ENCODE peak calls at places on chromosome 6, in nine cellular contexts. One of them, this sample, is unnamed.

GRCh38 chr6:55776131-55776530 is 99.3 kb downstream of the BMP5 start:
- DNase-seq in mucosa of descending colon: no peak
- DNase-seq in epithelial cell of esophagus: no peak
- DNase-seq in cardiac fibroblast: no peak
- DNase-seq in AG04449: no peak
- DNase-seq in endothelial cell of umbilical vein: no peak
- DNase-seq in BJ: no peak
- DNase-seq in BE2C: no peak
- DNase-seq in AG10803: no peak
- DNase-seq in this sample: no peak

GRCh38 chr6:135858941-135859340 is 7.4 kb downstream of the PDE7B start:
- DNase-seq in mucosa of descending colon: no peak
- DNase-seq in epithelial cell of esophagus: no peak
- DNase-seq in cardiac fibroblast: no peak
- DNase-seq in AG04449: no peak
- DNase-seq in endothelial cell of umbilical vein: no peak
- DNase-seq in BJ: no peak
- DNase-seq in BE2C: no peak
- DNase-seq in AG10803: no peak
- DNase-seq in this sample: no peak

GRCh38 chr6:140271759-140272377 is 897.4 kb upstream of the CITED2 start:
- DNase-seq in mucosa of descending colon: no peak
- DNase-seq in epithelial cell of esophagus: no peak
- DNase-seq in cardiac fibroblast: no peak
- DNase-seq in AG04449: no peak
- DNase-seq in endothelial cell of umbilical vein: peak
- DNase-seq in BJ: no peak
- DNase-seq in BE2C: no peak
- DNase-seq in AG10803: no peak
- DNase-seq in this sample: no peak

GRCh38 chr6:89987140-89987539 is 92.9 kb downstream of the GJA10 start:
- DNase-seq in mucosa of descending colon: no peak
- DNase-seq in epithelial cell of esophagus: no peak
- DNase-seq in cardiac fibroblast: no peak
- DNase-seq in AG04449: no peak
- DNase-seq in endothelial cell of umbilical vein: no peak
- DNase-seq in BJ: no peak
- DNase-seq in BE2C: no peak
- DNase-seq in AG10803: no peak
- DNase-seq in this sample: no peak

GRCh38 chr6:57173056-57173885 is 1.1 kb downstream of the BAG2 start:
- DNase-seq in mucosa of descending colon: peak
- DNase-seq in epithelial cell of esophagus: peak
- DNase-seq in cardiac fibroblast: peak
- DNase-seq in AG04449: no peak
- DNase-seq in endothelial cell of umbilical vein: no peak
- DNase-seq in BJ: no peak
- DNase-seq in BE2C: no peak
- DNase-seq in AG10803: no peak
- DNase-seq in this sample: peak

GRCh38 chr6:22766979-22767378 is 197.6 kb downstream of the HDGFL1 start:
- DNase-seq in mucosa of descending colon: no peak
- DNase-seq in epithelial cell of esophagus: peak
- DNase-seq in cardiac fibroblast: no peak
- DNase-seq in AG04449: no peak
- DNase-seq in endothelial cell of umbilical vein: no peak
- DNase-seq in BJ: no peak
- DNase-seq in BE2C: no peak
- DNase-seq in AG10803: no peak
- DNase-seq in this sample: peak

GRCh38 chr6:3794092-3794491 is 42.6 kb upstream of the PXDC1 start:
- DNase-seq in mucosa of descending colon: no peak
- DNase-seq in epithelial cell of esophagus: no peak
- DNase-seq in cardiac fibroblast: no peak
- DNase-seq in AG04449: no peak
- DNase-seq in endothelial cell of umbilical vein: no peak
- DNase-seq in BJ: no peak
- DNase-seq in BE2C: no peak
- DNase-seq in AG10803: no peak
- DNase-seq in this sample: no peak

GRCh38 chr6:124999105-124999764 is 37.0 kb downstream of the RNF217 start:
- DNase-seq in mucosa of descending colon: peak
- DNase-seq in epithelial cell of esophagus: peak
- DNase-seq in cardiac fibroblast: no peak
- DNase-seq in AG04449: no peak
- DNase-seq in endothelial cell of umbilical vein: no peak
- DNase-seq in BJ: no peak
- DNase-seq in BE2C: no peak
- DNase-seq in AG10803: no peak
- DNase-seq in this sample: no peak

GRCh38 chr6:124867126-124867525 is 95.1 kb upstream of the RNF217 start:
- DNase-seq in mucosa of descending colon: no peak
- DNase-seq in epithelial cell of esophagus: no peak
- DNase-seq in cardiac fibroblast: no peak
- DNase-seq in AG04449: no peak
- DNase-seq in endothelial cell of umbilical vein: no peak
- DNase-seq in BJ: no peak
- DNase-seq in BE2C: no peak
- DNase-seq in AG10803: no peak
- DNase-seq in this sample: no peak

GRCh38 chr6:39446909-39447308 is 124.4 kb upstream of the KCNK16 start:
- DNase-seq in mucosa of descending colon: no peak
- DNase-seq in epithelial cell of esophagus: no peak
- DNase-seq in cardiac fibroblast: no peak
- DNase-seq in AG04449: no peak
- DNase-seq in endothelial cell of umbilical vein: no peak
- DNase-seq in BJ: no peak
- DNase-seq in BE2C: no peak
- DNase-seq in AG10803: no peak
- DNase-seq in this sample: no peak

GRCh38 chr6:42627674-42628073 is 63.8 kb downstream of the UBR2 start:
- DNase-seq in mucosa of descending colon: no peak
- DNase-seq in epithelial cell of esophagus: no peak
- DNase-seq in cardiac fibroblast: peak
- DNase-seq in AG04449: no peak
- DNase-seq in endothelial cell of umbilical vein: no peak
- DNase-seq in BJ: no peak
- DNase-seq in BE2C: no peak
- DNase-seq in AG10803: peak
- DNase-seq in this sample: no peak

GRCh38 chr6:36444470-36444869 is 1.7 kb downstream of the KCTD20 start:
- DNase-seq in mucosa of descending colon: no peak
- DNase-seq in epithelial cell of esophagus: peak
- DNase-seq in cardiac fibroblast: peak
- DNase-seq in AG04449: no peak
- DNase-seq in endothelial cell of umbilical vein: peak
- DNase-seq in BJ: no peak
- DNase-seq in BE2C: no peak
- DNase-seq in AG10803: peak
- DNase-seq in this sample: no peak

GRCh38 chr6:128024976-128025375 is 124.1 kb upstream of the THEMIS start:
- DNase-seq in mucosa of descending colon: no peak
- DNase-seq in epithelial cell of esophagus: no peak
- DNase-seq in cardiac fibroblast: no peak
- DNase-seq in AG04449: no peak
- DNase-seq in endothelial cell of umbilical vein: no peak
- DNase-seq in BJ: no peak
- DNase-seq in BE2C: no peak
- DNase-seq in AG10803: peak
- DNase-seq in this sample: no peak

GRCh38 chr6:30006170-30007131 is 54.6 kb upstream of the POLR1H start:
- DNase-seq in mucosa of descending colon: peak
- DNase-seq in epithelial cell of esophagus: no peak
- DNase-seq in cardiac fibroblast: no peak
- DNase-seq in AG04449: no peak
- DNase-seq in endothelial cell of umbilical vein: no peak
- DNase-seq in BJ: no peak
- DNase-seq in BE2C: no peak
- DNase-seq in AG10803: peak
- DNase-seq in this sample: no peak
- H3K4me3 ChIP-seq in mucosa of descending colon: peak
- H3K4me3 ChIP-seq in epithelial cell of esophagus: peak
- H3K4me3 ChIP-seq in cardiac fibroblast: peak
- H3K4me3 ChIP-seq in AG04449: peak
- H3K4me3 ChIP-seq in endothelial cell of umbilical vein: no peak
- H3K4me3 ChIP-seq in BJ: peak
- H3K4me3 ChIP-seq in BE2C: no peak
- H3K4me3 ChIP-seq in AG10803: peak
- H3K4me3 ChIP-seq in this sample: peak

DNA sequence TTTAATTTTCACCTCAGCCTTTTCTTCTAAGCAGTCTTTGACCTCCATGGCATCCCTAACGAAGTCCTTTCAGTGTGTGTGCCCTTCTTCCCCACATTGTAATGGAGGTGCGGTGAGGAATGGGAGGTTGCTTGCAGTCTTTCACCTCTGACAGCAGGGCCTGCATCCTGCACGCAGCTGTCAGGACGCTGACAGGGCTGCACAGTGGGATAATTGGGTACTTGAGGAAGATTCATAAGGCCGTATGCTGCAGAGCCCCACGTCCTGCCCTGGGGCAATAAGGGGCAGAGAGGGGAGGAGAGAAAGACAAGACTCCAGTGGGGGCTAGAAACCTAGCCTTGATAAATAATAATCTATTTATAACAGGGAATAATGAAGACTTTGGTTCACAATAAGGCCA is 184.7 kb downstream of the SAMD5 start:
- DNase-seq in mucosa of descending colon: no peak
- DNase-seq in epithelial cell of esophagus: no peak
- DNase-seq in cardiac fibroblast: no peak
- DNase-seq in AG04449: no peak
- DNase-seq in endothelial cell of umbilical vein: no peak
- DNase-seq in BJ: no peak
- DNase-seq in BE2C: no peak
- DNase-seq in AG10803: no peak
- DNase-seq in this sample: no peak
- TF ChIP-seq CTCF in mucosa of descending colon: no peak
- TF ChIP-seq CTCF in epithelial cell of esophagus: no peak
- TF ChIP-seq CTCF in cardiac fibroblast: no peak
- TF ChIP-seq CTCF in AG04449: no peak
- TF ChIP-seq CTCF in endothelial cell of umbilical vein: no peak
- TF ChIP-seq CTCF in BJ: no peak
- TF ChIP-seq CTCF in BE2C: no peak
- TF ChIP-seq CTCF in AG10803: no peak
- TF ChIP-seq CTCF in this sample: no peak

GRCh38 chr6:50823130-50823920 is 4.7 kb downstream of the TFAP2B start:
- DNase-seq in mucosa of descending colon: no peak
- DNase-seq in epithelial cell of esophagus: no peak
- DNase-seq in cardiac fibroblast: no peak
- DNase-seq in AG04449: no peak
- DNase-seq in endothelial cell of umbilical vein: no peak
- DNase-seq in BJ: no peak
- DNase-seq in BE2C: peak
- DNase-seq in AG10803: no peak
- DNase-seq in this sample: no peak

GRCh38 chr6:50820590-50821234 is 2.0 kb downstream of the TFAP2B start:
- DNase-seq in mucosa of descending colon: no peak
- DNase-seq in epithelial cell of esophagus: no peak
- DNase-seq in cardiac fibroblast: no peak
- DNase-seq in AG04449: no peak
- DNase-seq in endothelial cell of umbilical vein: no peak
- DNase-seq in BJ: no peak
- DNase-seq in BE2C: no peak
- DNase-seq in AG10803: no peak
- DNase-seq in this sample: no peak

GRCh38 chr6:50822078-50822476 is 3.4 kb downstream of the TFAP2B start:
- DNase-seq in mucosa of descending colon: no peak
- DNase-seq in epithelial cell of esophagus: peak
- DNase-seq in cardiac fibroblast: no peak
- DNase-seq in AG04449: no peak
- DNase-seq in endothelial cell of umbilical vein: no peak
- DNase-seq in BJ: no peak
- DNase-seq in BE2C: peak
- DNase-seq in AG10803: no peak
- DNase-seq in this sample: no peak

GRCh38 chr6:50819906-50820589 is 1.4 kb downstream of the TFAP2B start:
- DNase-seq in mucosa of descending colon: no peak
- DNase-seq in epithelial cell of esophagus: no peak
- DNase-seq in cardiac fibroblast: no peak
- DNase-seq in AG04449: no peak
- DNase-seq in endothelial cell of umbilical vein: no peak
- DNase-seq in BJ: no peak
- DNase-seq in BE2C: peak
- DNase-seq in AG10803: no peak
- DNase-seq in this sample: no peak

DNA sequence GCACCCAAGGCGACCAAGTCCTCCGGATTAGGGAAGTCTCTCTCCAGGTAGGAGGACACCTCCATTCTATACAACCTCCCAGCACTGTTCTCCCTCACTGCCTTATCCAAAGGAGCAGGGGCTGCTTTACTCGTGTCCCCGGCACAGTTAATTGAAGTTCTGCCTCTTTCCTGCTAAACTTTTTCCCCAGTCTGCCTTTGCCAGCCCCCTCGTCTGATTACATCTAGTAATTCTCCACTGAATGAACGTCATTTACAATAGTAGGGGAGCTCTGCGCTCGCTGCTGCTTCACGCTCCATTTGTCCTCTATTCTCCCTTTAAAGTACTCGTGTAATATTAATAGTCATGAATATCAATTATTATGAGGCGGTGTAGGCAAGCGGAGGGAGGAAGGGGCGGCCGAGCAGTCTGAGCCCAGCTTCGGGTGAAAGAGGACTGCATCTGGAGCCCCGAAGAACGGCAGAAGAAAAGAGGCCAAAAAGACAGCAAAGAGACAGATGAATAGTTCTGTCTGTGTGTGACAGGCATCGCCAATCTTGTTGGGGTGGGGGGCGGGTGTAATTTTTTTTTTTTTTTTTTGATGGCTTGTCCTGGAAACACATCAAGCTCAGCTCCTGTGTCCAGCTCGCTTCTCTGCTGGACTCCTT is 2.9 kb downstream of the TFAP2B start:
- DNase-seq in mucosa of descending colon: no peak
- DNase-seq in epithelial cell of esophagus: no peak
- DNase-seq in cardiac fibroblast: no peak
- DNase-seq in AG04449: no peak
- DNase-seq in endothelial cell of umbilical vein: no peak
- DNase-seq in BJ: no peak
- DNase-seq in BE2C: peak
- DNase-seq in AG10803: no peak
- DNase-seq in this sample: no peak
- H3K4me3 ChIP-seq in mucosa of descending colon: no peak
- H3K4me3 ChIP-seq in epithelial cell of esophagus: no peak
- H3K4me3 ChIP-seq in cardiac fibroblast: no peak
- H3K4me3 ChIP-seq in AG04449: no peak
- H3K4me3 ChIP-seq in endothelial cell of umbilical vein: no peak
- H3K4me3 ChIP-seq in BJ: no peak
- H3K4me3 ChIP-seq in BE2C: peak
- H3K4me3 ChIP-seq in AG10803: no peak
- H3K4me3 ChIP-seq in this sample: peak

DNA sequence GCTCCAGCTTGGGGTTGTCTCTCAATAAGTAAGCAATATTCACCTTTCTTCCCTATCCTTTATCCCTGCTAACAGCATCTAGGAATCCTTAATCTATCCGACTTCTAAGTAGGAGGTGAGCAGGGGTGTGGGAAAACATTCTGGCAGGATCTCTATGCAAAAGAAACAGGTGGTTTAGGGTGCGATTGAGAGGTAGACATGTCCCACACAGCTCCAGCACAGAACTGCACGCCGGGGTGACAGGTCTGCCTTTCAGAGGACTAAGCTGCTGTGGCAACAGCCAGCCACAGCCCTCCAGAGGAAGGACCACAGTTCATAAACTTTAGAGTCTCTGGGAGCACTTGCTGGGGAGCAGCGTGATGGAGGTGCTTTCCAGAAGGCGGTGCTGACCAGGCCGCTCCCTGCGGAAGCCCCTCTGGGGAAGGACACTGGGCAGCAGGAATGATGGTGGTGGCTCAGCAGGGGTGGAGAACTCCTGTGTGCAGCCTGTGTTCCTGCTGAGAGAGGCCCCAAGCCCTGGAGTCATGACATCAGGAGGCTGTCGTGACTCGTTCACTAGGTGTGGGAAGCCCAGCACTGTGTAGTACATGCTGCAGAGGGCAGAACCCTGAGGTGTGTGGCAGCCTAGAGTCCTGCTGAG is 509.6 kb downstream of the PRKN start:
- DNase-seq in mucosa of descending colon: no peak
- DNase-seq in epithelial cell of esophagus: no peak
- DNase-seq in cardiac fibroblast: no peak
- DNase-seq in AG04449: no peak
- DNase-seq in endothelial cell of umbilical vein: no peak
- DNase-seq in BJ: no peak
- DNase-seq in BE2C: no peak
- DNase-seq in AG10803: no peak
- DNase-seq in this sample: no peak
- TF ChIP-seq CTCF in mucosa of descending colon: no peak
- TF ChIP-seq CTCF in epithelial cell of esophagus: no peak
- TF ChIP-seq CTCF in cardiac fibroblast: no peak
- TF ChIP-seq CTCF in AG04449: no peak
- TF ChIP-seq CTCF in endothelial cell of umbilical vein: no peak
- TF ChIP-seq CTCF in BJ: no peak
- TF ChIP-seq CTCF in BE2C: no peak
- TF ChIP-seq CTCF in AG10803: no peak
- TF ChIP-seq CTCF in this sample: no peak